ENCODE peak calls at places on chromosomes 2 and 18, in six cellular contexts. K is HCT116; R is CD8-positive, alpha-beta T cell; Z is ascending aorta; G is body of pancreas; H is A549. D is an unnamed sample. For H3K9me3, the result is how much of the 10 kb centered on the place peaks cover.

GRCh38 chr2:241878007-241878970 is 8.8 kb downstream of the RTP5 start:
- DNase-seq in K (no peak), R (peak), Z (peak), G (peak), H (peak), D (no peak)

GRCh38 chr2:203871371-203871983 is 3.9 kb downstream of the CTLA4 start:
- DNase-seq in K (no peak), R (no peak), Z (no peak), G (no peak), H (no peak), D (no peak)

GRCh38 chr2:111617804-111618576 is 266.0 kb downstream of the ANAPC1 start:
- DNase-seq in K (peak), R (no peak), Z (peak), G (no peak), H (no peak), D (no peak)

GRCh38 chr18:58024139-58024538 is 19.9 kb upstream of the NEDD4L start:
- DNase-seq in K (no peak), R (no peak), Z (no peak), G (no peak), H (no peak), D (no peak)

GRCh38 chr2:73821669-73822068 is 7.1 kb upstream of the STAMBP start:
- DNase-seq in K (no peak), R (no peak), Z (no peak), G (no peak), H (no peak), D (no peak)

GRCh38 chr2:33134764-33135560 is 188.2 kb downstream of the LTBP1 start:
- DNase-seq in K (no peak), R (no peak), Z (no peak), G (no peak), H (no peak), D (no peak)

GRCh38 chr18:30135938-30136337 is 906.6 kb downstream of the DSC3 start:
- DNase-seq in K (no peak), R (no peak), Z (no peak), G (no peak), H (no peak), D (no peak)

GRCh38 chr2:65639156-65639876 is 206.9 kb upstream of the SPRED2 start:
- DNase-seq in K (no peak), R (no peak), Z (no peak), G (peak), H (no peak), D (no peak)

GRCh38 chr2:18273205-18273604 is 287.2 kb downstream of the RDH14 start:
- DNase-seq in K (no peak), R (no peak), Z (no peak), G (no peak), H (no peak), D (no peak)

GRCh38 chr2:234905547-234906260 is 46.1 kb upstream of the SH3BP4 start:
- DNase-seq in K (no peak), R (no peak), Z (no peak), G (no peak), H (no peak), D (no peak)

GRCh38 chr2:54620948-54621347 is 102.5 kb upstream of the EML6 start:
- DNase-seq in K (no peak), R (no peak), Z (no peak), G (no peak), H (no peak), D (no peak)

GRCh38 chr2:96353032-96353561 is 17.5 kb downstream of the NCAPH start:
- DNase-seq in K (no peak), R (no peak), Z (peak), G (no peak), H (no peak), D (no peak)

GRCh38 chr2:119947535-119947934 is 65.3 kb upstream of the EPB41L5 start:
- DNase-seq in K (no peak), R (no peak), Z (no peak), G (no peak), H (no peak), D (no peak)

GRCh38 chr18:11767935-11768334 is 78.9 kb downstream of the GNAL start:
- DNase-seq in K (no peak), R (no peak), Z (no peak), G (no peak), H (no peak), D (no peak)

GRCh38 chr2:3628241-3628679 is 29.7 kb upstream of the ALLC start:
- DNase-seq in K (no peak), R (no peak), Z (peak), G (peak), H (no peak), D (no peak)

GRCh38 chr2:100707016-100707947 is 112.7 kb upstream of the NPAS2 start:
- DNase-seq in K (no peak), R (no peak), Z (no peak), G (no peak), H (no peak), D (no peak)

GRCh38 chr2:176702169-176702568 is 432.9 kb downstream of the MTX2 start:
- DNase-seq in K (no peak), R (no peak), Z (no peak), G (no peak), H (no peak), D (no peak)

GRCh38 chr18:32530947-32531651 is 60.4 kb upstream of the GAREM1 start:
- DNase-seq in K (no peak), R (no peak), Z (no peak), G (no peak), H (no peak), D (no peak)

GRCh38 chr2:195756218-195756941 is 99.4 kb downstream of the SLC39A10 start:
- DNase-seq in K (peak), R (no peak), Z (no peak), G (no peak), H (no peak), D (no peak)

GRCh38 chr2:233413529-233414272 is 59.4 kb downstream of the DGKD start:
- DNase-seq in K (peak), R (peak), Z (peak), G (peak), H (peak), D (no peak)

GRCh38 chr18:58603365-58604067 is 25.4 kb downstream of the ALPK2 start:
- DNase-seq in K (no peak), R (no peak), Z (no peak), G (no peak), H (no peak), D (no peak)

GRCh38 chr2:74420006-74420405 is 1.4 kb downstream of the C2orf81 start:
- DNase-seq in K (no peak), R (no peak), Z (no peak), G (no peak), H (no peak), D (no peak)

GRCh38 chr2:154706660-154707059 is 8.2 kb downstream of the KCNJ3 start:
- DNase-seq in K (no peak), R (no peak), Z (no peak), G (no peak), H (no peak), D (no peak)

GRCh38 chr18:52237551-52237950 is 102.4 kb upstream of the DCC start:
- DNase-seq in K (no peak), R (no peak), Z (no peak), G (no peak), H (no peak), D (no peak)

GRCh38 chr2:112465373-112465772 is 16.6 kb upstream of the TTL start:
- DNase-seq in K (no peak), R (no peak), Z (no peak), G (no peak), H (peak), D (no peak)

GRCh38 chr18:1018211-1018651 is 113.6 kb downstream of the ADCYAP1 start:
- DNase-seq in K (no peak), R (no peak), Z (no peak), G (no peak), H (no peak), D (no peak)

GRCh38 chr18:28331551-28331950 is 154.6 kb upstream of the CDH2 start:
- DNase-seq in K (no peak), R (no peak), Z (no peak), G (no peak), H (no peak), D (no peak)

GRCh38 chr2:109166811-109167210 is 37.8 kb downstream of the SH3RF3 start:
- DNase-seq in K (no peak), R (no peak), Z (peak), G (no peak), H (no peak), D (no peak)

GRCh38 chr2:233074106-233074505 is 14.0 kb downstream of the INPP5D start:
- DNase-seq in K (no peak), R (no peak), Z (peak), G (no peak), H (no peak), D (no peak)

GRCh38 chr2:148645925-148646559 is 1.5 kb downstream of the EPC2 start:
- DNase-seq in K (peak), R (peak), Z (peak), G (peak), H (peak), D (no peak)

GRCh38 chr2:231670892-231671616 is 37.3 kb upstream of the PTMA start:
- DNase-seq in K (no peak), R (no peak), Z (no peak), G (no peak), H (no peak), D (no peak)

GRCh38 chr18:40962784-40963183 is 992.2 kb upstream of the PIK3C3 start:
- DNase-seq in K (no peak), R (no peak), Z (no peak), G (no peak), H (no peak), D (no peak)

GRCh38 chr2:146697307-146697706 is 1147.5 kb upstream of the ACVR2A start:
- DNase-seq in K (no peak), R (no peak), Z (no peak), G (no peak), H (no peak), D (no peak)
- H3K9me3 ChIP-seq in K (under half), R (under half), Z (under half), G (under half), H (under half), D (under half)

DNA sequence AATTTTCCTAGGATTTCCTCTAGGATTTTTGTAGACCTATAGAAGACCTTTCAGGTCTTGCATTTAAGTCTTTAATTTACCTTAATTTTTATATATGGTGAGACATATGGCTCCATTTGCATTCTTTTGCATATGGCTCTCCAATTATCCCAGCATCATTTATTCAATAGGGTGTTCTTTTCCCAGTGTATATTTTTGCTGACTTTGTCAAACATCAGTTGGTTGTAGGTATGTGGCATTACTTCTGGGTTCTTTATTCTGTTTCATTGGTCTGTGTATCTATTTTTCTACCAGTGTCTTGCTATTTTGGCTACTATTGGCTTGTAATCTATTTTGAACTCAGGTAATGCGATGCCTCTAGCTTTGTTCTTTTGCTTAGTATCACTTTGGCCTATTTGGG is 239.8 kb upstream of the CNTNAP5 start:
- DNase-seq in K (no peak), R (no peak), Z (no peak), G (no peak), H (no peak), D (no peak)
- H3K9me3 ChIP-seq in K (under half), R (under half), Z (under half), G (under half), H (under half), D (under half)

DNA sequence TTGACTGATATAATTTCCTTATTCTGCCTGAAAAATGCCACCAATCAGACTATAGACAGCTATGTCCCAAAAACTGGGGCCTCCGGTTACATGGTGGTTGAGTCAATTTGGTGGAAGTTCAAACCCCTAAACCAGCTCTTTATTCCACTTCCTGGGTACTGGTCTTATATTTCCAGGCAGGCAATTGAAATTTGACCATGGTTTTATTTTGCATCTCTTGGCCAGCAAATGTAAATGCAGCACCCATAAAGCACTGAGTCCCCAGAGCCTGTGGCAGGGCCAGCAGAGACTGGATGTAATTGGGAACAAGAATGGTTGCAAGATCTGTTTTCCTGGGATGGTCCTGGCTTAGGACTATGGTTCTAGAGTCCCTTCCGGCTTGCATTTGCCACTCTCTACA is 108.2 kb upstream of the CDC42EP3 start:
- DNase-seq in K (no peak), R (no peak), Z (no peak), G (no peak), H (no peak), D (no peak)
- H3K9me3 ChIP-seq in K (under half), R (under half), Z (under half), G (under half), H (under half), D (under half)

DNA sequence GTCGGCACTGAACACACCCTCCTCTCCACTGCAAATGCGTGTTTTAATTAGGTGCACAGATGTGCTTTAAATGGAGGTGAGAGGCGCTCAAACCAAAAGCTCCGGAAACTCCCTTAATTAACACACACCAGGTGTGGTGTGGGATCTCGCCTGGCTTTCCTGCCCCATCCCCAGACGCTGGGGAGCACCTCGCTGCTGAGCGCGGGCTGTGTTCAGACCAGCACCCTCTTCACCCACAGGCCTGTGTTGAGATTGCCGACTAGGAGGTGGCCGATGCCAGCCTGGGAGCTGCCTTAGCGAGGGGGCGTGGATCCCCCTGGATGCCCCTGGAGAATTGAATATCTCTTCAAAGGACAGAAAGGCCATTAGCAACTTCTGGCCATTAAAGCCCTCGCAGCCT is 171.7 kb downstream of the MYT1L start:
- DNase-seq in K (no peak), R (no peak), Z (no peak), G (no peak), H (no peak), D (no peak)
- H3K9me3 ChIP-seq in K (under half), R (under half), Z (under half), G (under half), H (under half), D (under half)